ENCODE peak calls at places on chromosomes 7 and 10, in four cellular contexts. One of them, this sample, is unnamed.

GRCh38 chr7:4132221-4132620 is 549.9 kb upstream of the FOXK1 start:
- DNase-seq in mammary epithelial cell: no peak
- DNase-seq in neural progenitor cell: no peak
- DNase-seq in GM12878: no peak
- DNase-seq in this sample: no peak

GRCh38 chr10:48602401-48603135 is 2.3 kb downstream of the ARHGAP22 start:
- DNase-seq in GM12878: no peak
- DNase-seq in mammary epithelial cell: no peak
- DNase-seq in neural progenitor cell: no peak
- DNase-seq in this sample: peak; percentile 81

GRCh38 chr7:90938371-90938770 is 325.9 kb upstream of the FZD1 start:
- DNase-seq in neural progenitor cell: no peak
- DNase-seq in GM12878: no peak
- DNase-seq in mammary epithelial cell: no peak
- DNase-seq in this sample: peak; percentile 53

GRCh38 chr7:104123786-104124185 is 84.0 kb downstream of the ORC5 start:
- DNase-seq in GM12878: no peak
- DNase-seq in mammary epithelial cell: peak; percentile 48
- DNase-seq in neural progenitor cell: no peak
- DNase-seq in this sample: peak; percentile 52

GRCh38 chr7:158300427-158300826 is 287.2 kb downstream of the PTPRN2 start:
- DNase-seq in GM12878: no peak
- DNase-seq in neural progenitor cell: no peak
- DNase-seq in mammary epithelial cell: no peak
- DNase-seq in this sample: no peak

GRCh38 chr10:31864834-31865518 is 63.7 kb downstream of the ARHGAP12 start:
- DNase-seq in neural progenitor cell: peak; percentile 19
- DNase-seq in mammary epithelial cell: no peak
- DNase-seq in GM12878: no peak
- DNase-seq in this sample: peak; percentile 50

GRCh38 chr7:24756545-24756988 is 697 bp downstream of the GSDME start:
- DNase-seq in neural progenitor cell: no peak
- DNase-seq in GM12878: no peak
- DNase-seq in mammary epithelial cell: no peak
- DNase-seq in this sample: peak; percentile 60

GRCh38 chr7:102253973-102254370 is 32.7 kb upstream of the SH2B2 start:
- DNase-seq in neural progenitor cell: no peak
- DNase-seq in GM12878: no peak
- DNase-seq in mammary epithelial cell: no peak
- DNase-seq in this sample: no peak

GRCh38 chr10:78512205-78512550 is 478.5 kb downstream of the RPS24 start:
- DNase-seq in neural progenitor cell: no peak
- DNase-seq in mammary epithelial cell: no peak
- DNase-seq in GM12878: no peak
- DNase-seq in this sample: no peak

GRCh38 chr10:63553031-63553430 is 31.8 kb downstream of the REEP3 start:
- DNase-seq in GM12878: no peak
- DNase-seq in neural progenitor cell: no peak
- DNase-seq in mammary epithelial cell: peak; percentile 92
- DNase-seq in this sample: peak; percentile 88

GRCh38 chr10:69965086-69965485 is 87.6 kb upstream of the MACROH2A2 start:
- DNase-seq in neural progenitor cell: no peak
- DNase-seq in GM12878: no peak
- DNase-seq in mammary epithelial cell: no peak
- DNase-seq in this sample: no peak

GRCh38 chr10:513393-513792 is 176.1 kb downstream of the DIP2C start:
- DNase-seq in neural progenitor cell: no peak
- DNase-seq in mammary epithelial cell: no peak
- DNase-seq in GM12878: peak; percentile 24
- DNase-seq in this sample: no peak

GRCh38 chr10:22693860-22694259 is 20.5 kb downstream of the PIP4K2A start:
- DNase-seq in neural progenitor cell: no peak
- DNase-seq in mammary epithelial cell: no peak
- DNase-seq in GM12878: no peak
- DNase-seq in this sample: no peak
- H3K4me2 ChIP-seq in neural progenitor cell: no peak overlapping the region
- H3K4me2 ChIP-seq in mammary epithelial cell: no peak overlapping the region
- H3K4me2 ChIP-seq in GM12878: peak overlapping the region; percentile 56
- H3K4me2 ChIP-seq in this sample: peak overlapping the region; percentile 90

GRCh38 chr10:73401636-73402035 is 12.2 kb downstream of the ANXA7 start:
- DNase-seq in mammary epithelial cell: no peak
- DNase-seq in GM12878: no peak
- DNase-seq in neural progenitor cell: no peak
- DNase-seq in this sample: no peak
- H4K20me1 ChIP-seq in mammary epithelial cell: peaks cover 3% of the 10 kb centered on the region
- H4K20me1 ChIP-seq in GM12878: no peaks in the 10 kb centered on the region
- H4K20me1 ChIP-seq in neural progenitor cell: no peaks in the 10 kb centered on the region
- H4K20me1 ChIP-seq in this sample: peaks cover 9% of the 10 kb centered on the region

GRCh38 chr7:816300-816750 is 16.0 kb upstream of the SUN1 start:
- DNase-seq in GM12878: peak; percentile 84
- DNase-seq in mammary epithelial cell: peak; percentile 98
- DNase-seq in neural progenitor cell: peak; percentile 100
- DNase-seq in this sample: peak; percentile 99

GRCh38 chr7:820341-820740 is 11.9 kb upstream of the SUN1 start:
- DNase-seq in mammary epithelial cell: no peak
- DNase-seq in neural progenitor cell: no peak
- DNase-seq in GM12878: no peak
- DNase-seq in this sample: no peak

GRCh38 chr7:818031-818699 is 14.1 kb upstream of the SUN1 start:
- DNase-seq in neural progenitor cell: no peak
- DNase-seq in GM12878: no peak
- DNase-seq in mammary epithelial cell: peak; percentile 57
- DNase-seq in this sample: peak; percentile 76

GRCh38 chr7:816751-817671 is 15.3 kb upstream of the SUN1 start:
- DNase-seq in mammary epithelial cell: peak; percentile 54
- DNase-seq in neural progenitor cell: peak; percentile 52
- DNase-seq in GM12878: no peak
- DNase-seq in this sample: peak; percentile 61

DNA sequence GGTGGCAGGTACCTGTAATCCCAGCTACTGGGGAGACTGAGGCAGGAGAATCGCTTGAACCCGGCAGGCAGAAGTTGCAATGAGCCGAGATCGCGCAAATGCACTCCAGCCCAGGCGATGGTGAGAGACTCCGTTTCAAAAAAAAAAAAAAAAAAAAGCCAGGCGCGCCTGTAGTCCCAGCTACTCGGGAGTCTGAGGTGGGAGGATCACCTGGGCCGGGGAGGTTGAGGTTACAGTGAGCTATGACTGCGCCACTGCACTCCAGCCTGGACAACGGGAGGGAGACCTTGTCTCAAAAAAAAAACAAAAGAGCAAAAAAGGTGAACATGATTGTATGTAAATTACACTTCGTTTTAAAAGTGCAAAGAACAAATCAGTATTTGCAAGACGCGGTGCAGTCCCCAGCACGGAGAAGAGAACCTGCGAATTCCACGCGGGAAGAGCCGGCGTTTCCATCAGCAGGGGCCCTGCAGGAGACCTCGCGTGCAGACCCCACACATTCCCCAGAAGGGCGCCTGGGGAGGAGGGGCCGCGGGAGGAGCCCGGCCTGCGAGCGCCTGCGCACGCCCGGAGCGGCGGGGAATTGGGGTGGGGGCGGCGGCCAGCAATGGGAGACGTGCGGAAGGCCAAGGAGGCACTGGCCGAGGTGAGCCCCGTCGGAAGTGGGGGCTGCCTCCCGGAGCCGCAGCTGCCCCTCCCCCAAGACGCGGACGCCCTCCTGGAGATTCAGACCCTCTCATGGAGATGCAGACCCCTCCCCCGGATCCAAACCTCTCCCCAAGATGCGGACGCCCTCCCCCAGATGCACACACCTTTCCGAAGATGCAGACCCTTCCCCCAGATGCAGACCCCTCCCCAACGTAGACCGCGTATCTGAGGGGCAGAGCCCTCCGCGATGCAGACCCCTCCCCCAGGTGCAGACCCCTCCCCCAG is 16.7 kb upstream of the SUN1 start:
- DNase-seq in mammary epithelial cell: no peak
- DNase-seq in neural progenitor cell: peak; percentile 93
- DNase-seq in GM12878: no peak
- DNase-seq in this sample: peak; percentile 40
- H3K27ac ChIP-seq in mammary epithelial cell: no peak overlapping the region
- H3K27ac ChIP-seq in neural progenitor cell: no peak overlapping the region
- H3K27ac ChIP-seq in GM12878: no peak overlapping the region
- H3K27ac ChIP-seq in this sample: no peak overlapping the region

DNA sequence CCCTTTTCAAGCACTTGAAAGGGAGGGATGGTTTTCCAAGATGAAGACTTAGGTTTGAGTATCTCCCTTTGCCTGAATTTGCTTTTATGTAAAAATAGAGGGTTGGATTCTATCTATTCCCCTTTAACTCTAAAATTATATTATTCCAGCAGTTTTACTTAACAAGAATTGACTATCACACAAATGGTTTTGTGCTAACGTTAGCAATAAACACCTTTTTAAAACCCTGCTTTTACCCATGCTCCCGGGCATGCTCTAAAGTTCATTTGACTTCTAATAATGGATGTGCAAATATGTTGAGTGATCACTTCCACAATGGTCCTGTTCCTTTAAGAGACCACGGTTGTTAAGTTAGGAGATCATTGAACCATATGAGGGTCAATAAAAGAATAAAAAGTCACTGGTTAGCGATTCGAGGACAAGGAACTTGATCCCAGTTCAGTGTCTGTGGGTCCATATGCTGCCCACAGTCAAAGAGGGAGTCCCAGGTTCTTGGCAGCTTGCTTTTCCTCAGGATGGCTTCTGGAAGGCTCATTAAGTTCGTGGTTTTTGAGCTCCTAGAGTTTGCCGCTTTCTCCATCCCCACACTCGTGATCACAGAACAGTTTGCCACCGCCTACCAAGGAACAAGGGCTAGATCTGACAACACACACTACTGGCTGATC is at the start of gene TMEM236:
- DNase-seq in neural progenitor cell: no peak
- DNase-seq in mammary epithelial cell: no peak
- DNase-seq in GM12878: no peak
- DNase-seq in this sample: no peak
- H3K4me2 ChIP-seq in neural progenitor cell: no peak within 1 kb of the TSS
- H3K4me2 ChIP-seq in mammary epithelial cell: no peak within 1 kb of the TSS
- H3K4me2 ChIP-seq in GM12878: no peak within 1 kb of the TSS
- H3K4me2 ChIP-seq in this sample: no peak within 1 kb of the TSS

DNA sequence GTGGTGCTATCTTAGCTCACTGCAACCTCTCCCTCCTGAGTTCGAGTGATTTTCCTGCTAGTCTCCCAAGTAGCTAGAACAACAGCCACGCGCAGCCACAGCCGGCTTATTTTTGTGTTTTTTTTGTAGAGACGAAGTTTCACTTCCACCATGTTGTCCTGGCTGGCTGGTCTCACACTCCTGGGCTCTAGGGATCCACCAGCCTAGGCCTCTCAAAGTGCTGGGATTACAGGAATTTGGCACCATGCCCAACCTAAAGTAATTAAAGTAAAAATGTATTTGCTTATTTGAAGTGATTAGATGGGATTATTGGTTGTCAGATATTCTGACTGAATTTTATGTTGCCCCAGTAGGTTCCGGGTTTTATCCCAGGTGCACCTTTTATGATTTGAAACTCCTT is 22.7 kb downstream of the LUC7L2 start:
- DNase-seq in mammary epithelial cell: no peak
- DNase-seq in neural progenitor cell: no peak
- DNase-seq in GM12878: no peak
- DNase-seq in this sample: no peak
- H4K20me1 ChIP-seq in mammary epithelial cell: no peaks in the 10 kb centered on the region
- H4K20me1 ChIP-seq in neural progenitor cell: peaks cover 26% of the 10 kb centered on the region
- H4K20me1 ChIP-seq in GM12878: no peaks in the 10 kb centered on the region
- H4K20me1 ChIP-seq in this sample: no peaks in the 10 kb centered on the region